ENCODE peak calls at places on chromosomes 1 and 21, in ten cellular contexts. U, G, N, P, I, B, W, E, J and X are unnamed samples.

GRCh38 chr1:91170571-91170970 is 148.7 kb upstream of the ZNF644 start:
- DNase-seq in U (no peak), G (no peak), N (no peak), P (no peak), I (no peak), B (no peak), W (no peak), E (no peak), J (no peak), X (no peak)

GRCh38 chr1:101128211-101128727 is 102.7 kb upstream of the DPH5 start:
- DNase-seq in U (no peak), G (no peak), N (no peak), P (no peak), I (no peak), B (no peak), W (peak; percentile 21), E (no peak), J (peak; percentile 16), X (peak; percentile 43)

GRCh38 chr1:185453496-185454192 is 136.6 kb upstream of the IVNS1ABP start:
- DNase-seq in U (no peak), G (peak; percentile 92), N (no peak), P (no peak), I (no peak), B (peak; percentile 5), W (no peak), E (no peak), J (no peak), X (no peak)

GRCh38 chr1:15761729-15762128 is 3.1 kb downstream of the FBLIM1 start:
- DNase-seq in U (no peak), G (no peak), N (no peak), P (no peak), I (no peak), B (no peak), W (no peak), E (no peak), J (no peak), X (no peak)

GRCh38 chr1:215114154-215114933 is 31.8 kb downstream of the KCNK2 start:
- DNase-seq in U (no peak), G (peak; percentile 89), N (no peak), P (no peak), I (no peak), B (peak; percentile 38), W (no peak), E (no peak), J (no peak), X (no peak)

GRCh38 chr21:28215214-28215954 is 777.3 kb downstream of the LTN1 start:
- DNase-seq in U (no peak), G (peak; percentile 65), N (no peak), P (no peak), I (no peak), B (peak; percentile 89), W (no peak), E (no peak), J (no peak), X (peak; percentile 28)

GRCh38 chr1:227742738-227743715 is 7.8 kb downstream of the SNAP47 start:
- DNase-seq in U (no peak), G (no peak), N (no peak), P (no peak), I (no peak), B (no peak), W (no peak), E (no peak), J (no peak), X (no peak)

GRCh38 chr1:209305221-209305954 is 278.1 kb upstream of the CAMK1G start:
- DNase-seq in U (no peak), G (no peak), N (no peak), P (no peak), I (no peak), B (no peak), W (no peak), E (no peak), J (no peak), X (no peak)

GRCh38 chr21:42161401-42161956 is 57.5 kb upstream of the ABCG1 start:
- DNase-seq in U (no peak), G (no peak), N (no peak), P (no peak), I (no peak), B (no peak), W (no peak), E (no peak), J (no peak), X (no peak)

GRCh38 chr1:26171084-26172072 is at the start of gene ZNF593OS:
- DNase-seq in U (no peak), G (no peak), N (no peak), P (no peak), I (no peak), B (no peak), W (no peak), E (no peak), J (no peak), X (peak; percentile 45)

GRCh38 chr1:53307037-53307436 is 20.8 kb downstream of the LRP8 start:
- DNase-seq in U (no peak), G (no peak), N (no peak), P (no peak), I (no peak), B (no peak), W (no peak), E (no peak), J (no peak), X (no peak)

GRCh38 chr1:206000641-206001339 is 2.4 kb downstream of the RAB7B start:
- DNase-seq in U (no peak), G (peak; percentile 14), N (no peak), P (no peak), I (no peak), B (peak; percentile 36), W (peak; percentile 34), E (no peak), J (no peak), X (no peak)

GRCh38 chr1:201013991-201014815 is 9.3 kb downstream of the KIF21B start:
- DNase-seq in U (no peak), G (no peak), N (no peak), P (peak; percentile 71), I (no peak), B (no peak), W (no peak), E (no peak), J (no peak), X (no peak)

GRCh38 chr1:202648822-202649221 is 61.4 kb downstream of the SYT2 start:
- DNase-seq in U (no peak), G (no peak), N (no peak), P (no peak), I (no peak), B (no peak), W (no peak), E (no peak), J (no peak), X (no peak)